ENCODE peak calls at places on chromosomes 1 and 21, in nine cellular contexts. One of them, this sample, is unnamed.

GRCh38 chr21:44712203-44713028 is 1.0 kb upstream of the TSPEAR start:
- DNase-seq in Kasumi-1: no peak
- DNase-seq in A549: no peak
- DNase-seq in GM18507: no peak
- DNase-seq in NCI-H524 treated with DMSO at 0.1 percent for 48 hours: no peak
- DNase-seq in cardiac fibroblast: no peak
- DNase-seq in IMR-90: no peak
- DNase-seq in iPS-NIHi11: no peak
- DNase-seq in GM23338: peak
- DNase-seq in this sample: no peak

GRCh38 chr21:45041351-45041805 is 33.0 kb upstream of the ADARB1 start:
- DNase-seq in A549: no peak
- DNase-seq in IMR-90: peak
- DNase-seq in GM23338: no peak
- DNase-seq in cardiac fibroblast: peak
- DNase-seq in iPS-NIHi11: no peak
- DNase-seq in NCI-H524 treated with DMSO at 0.1 percent for 48 hours: no peak
- DNase-seq in GM18507: no peak
- DNase-seq in Kasumi-1: no peak
- DNase-seq in this sample: peak

GRCh38 chr1:112722601-112723510 is 7.7 kb upstream of the PPM1J start:
- DNase-seq in cardiac fibroblast: peak
- DNase-seq in Kasumi-1: peak
- DNase-seq in iPS-NIHi11: peak
- DNase-seq in NCI-H524 treated with DMSO at 0.1 percent for 48 hours: peak
- DNase-seq in IMR-90: peak
- DNase-seq in A549: no peak
- DNase-seq in GM23338: peak
- DNase-seq in GM18507: no peak
- DNase-seq in this sample: peak

GRCh38 chr21:25501996-25502665 is 105.2 kb downstream of the MRPL39 start:
- DNase-seq in cardiac fibroblast: no peak
- DNase-seq in GM18507: no peak
- DNase-seq in GM23338: no peak
- DNase-seq in A549: no peak
- DNase-seq in Kasumi-1: peak
- DNase-seq in IMR-90: no peak
- DNase-seq in iPS-NIHi11: no peak
- DNase-seq in NCI-H524 treated with DMSO at 0.1 percent for 48 hours: no peak
- DNase-seq in this sample: peak

GRCh38 chr21:27841084-27841483 is 874.2 kb upstream of the ADAMTS5 start:
- DNase-seq in IMR-90: no peak
- DNase-seq in Kasumi-1: no peak
- DNase-seq in GM18507: no peak
- DNase-seq in GM23338: no peak
- DNase-seq in A549: no peak
- DNase-seq in cardiac fibroblast: no peak
- DNase-seq in NCI-H524 treated with DMSO at 0.1 percent for 48 hours: no peak
- DNase-seq in iPS-NIHi11: no peak
- DNase-seq in this sample: no peak

GRCh38 chr1:238722812-238723211 is 663.6 kb upstream of the CHRM3 start:
- DNase-seq in A549: no peak
- DNase-seq in NCI-H524 treated with DMSO at 0.1 percent for 48 hours: no peak
- DNase-seq in iPS-NIHi11: no peak
- DNase-seq in GM18507: no peak
- DNase-seq in IMR-90: no peak
- DNase-seq in GM23338: no peak
- DNase-seq in cardiac fibroblast: no peak
- DNase-seq in Kasumi-1: no peak
- DNase-seq in this sample: no peak

GRCh38 chr1:157189096-157189495 is 50.9 kb upstream of the ETV3 start:
- DNase-seq in NCI-H524 treated with DMSO at 0.1 percent for 48 hours: no peak
- DNase-seq in GM18507: no peak
- DNase-seq in A549: no peak
- DNase-seq in GM23338: no peak
- DNase-seq in iPS-NIHi11: no peak
- DNase-seq in IMR-90: no peak
- DNase-seq in Kasumi-1: no peak
- DNase-seq in cardiac fibroblast: no peak
- DNase-seq in this sample: no peak

GRCh38 chr1:58922302-58923089 is 138.6 kb upstream of the JUN start:
- DNase-seq in GM23338: no peak
- DNase-seq in NCI-H524 treated with DMSO at 0.1 percent for 48 hours: no peak
- DNase-seq in cardiac fibroblast: peak
- DNase-seq in Kasumi-1: no peak
- DNase-seq in GM18507: no peak
- DNase-seq in iPS-NIHi11: no peak
- DNase-seq in A549: no peak
- DNase-seq in IMR-90: peak
- DNase-seq in this sample: no peak

GRCh38 chr1:195664628-195665027 is 943.6 kb downstream of the KCNT2 start:
- DNase-seq in GM18507: no peak
- DNase-seq in cardiac fibroblast: no peak
- DNase-seq in NCI-H524 treated with DMSO at 0.1 percent for 48 hours: no peak
- DNase-seq in iPS-NIHi11: no peak
- DNase-seq in A549: no peak
- DNase-seq in Kasumi-1: peak
- DNase-seq in IMR-90: peak
- DNase-seq in GM23338: no peak
- DNase-seq in this sample: no peak

GRCh38 chr1:86018311-86018923 is 138.2 kb downstream of the COL24A1 start:
- DNase-seq in cardiac fibroblast: peak
- DNase-seq in A549: peak
- DNase-seq in GM23338: peak
- DNase-seq in iPS-NIHi11: peak
- DNase-seq in IMR-90: peak
- DNase-seq in GM18507: no peak
- DNase-seq in Kasumi-1: peak
- DNase-seq in NCI-H524 treated with DMSO at 0.1 percent for 48 hours: no peak
- DNase-seq in this sample: peak

GRCh38 chr1:3869751-3870301 is 12.6 kb downstream of the DFFB start:
- DNase-seq in cardiac fibroblast: peak
- DNase-seq in NCI-H524 treated with DMSO at 0.1 percent for 48 hours: no peak
- DNase-seq in GM23338: peak
- DNase-seq in IMR-90: no peak
- DNase-seq in Kasumi-1: no peak
- DNase-seq in iPS-NIHi11: peak
- DNase-seq in A549: no peak
- DNase-seq in GM18507: no peak
- DNase-seq in this sample: no peak

GRCh38 chr1:154607084-154607747 is 770 bp downstream of the ADAR start:
- DNase-seq in iPS-NIHi11: no peak
- DNase-seq in IMR-90: peak
- DNase-seq in GM18507: no peak
- DNase-seq in NCI-H524 treated with DMSO at 0.1 percent for 48 hours: no peak
- DNase-seq in cardiac fibroblast: peak
- DNase-seq in GM23338: no peak
- DNase-seq in Kasumi-1: peak
- DNase-seq in A549: no peak
- DNase-seq in this sample: peak

GRCh38 chr1:30678209-30678608 is 45.2 kb downstream of the MATN1 start:
- DNase-seq in Kasumi-1: no peak
- DNase-seq in iPS-NIHi11: no peak
- DNase-seq in cardiac fibroblast: no peak
- DNase-seq in NCI-H524 treated with DMSO at 0.1 percent for 48 hours: no peak
- DNase-seq in GM23338: no peak
- DNase-seq in A549: no peak
- DNase-seq in IMR-90: no peak
- DNase-seq in GM18507: no peak
- DNase-seq in this sample: no peak

GRCh38 chr1:205229399-205229861 is 1.7 kb downstream of the TMCC2 start:
- DNase-seq in iPS-NIHi11: peak
- DNase-seq in A549: peak
- DNase-seq in cardiac fibroblast: peak
- DNase-seq in GM18507: peak
- DNase-seq in GM23338: peak
- DNase-seq in IMR-90: peak
- DNase-seq in NCI-H524 treated with DMSO at 0.1 percent for 48 hours: peak
- DNase-seq in Kasumi-1: peak
- DNase-seq in this sample: peak

GRCh38 chr1:27306892-27307850 is 14.8 kb upstream of the TMEM222 start:
- DNase-seq in GM23338: peak
- DNase-seq in cardiac fibroblast: no peak
- DNase-seq in Kasumi-1: no peak
- DNase-seq in iPS-NIHi11: peak
- DNase-seq in IMR-90: no peak
- DNase-seq in NCI-H524 treated with DMSO at 0.1 percent for 48 hours: peak
- DNase-seq in A549: no peak
- DNase-seq in GM18507: no peak
- DNase-seq in this sample: no peak

This sample was measured in AML-193.